ENCODE peak calls at places on chromosomes 5 and 9, in four cellular contexts. A, U, W and Q are unnamed samples.

GRCh38 chr5:120055858-120056257 is 408.2 kb upstream of the PRR16 start:
- DNase-seq in W (peak), U (no peak), A (no peak), Q (no peak)

GRCh38 chr5:74402553-74402952 is 238.0 kb downstream of the ENC1 start:
- DNase-seq in A (peak), W (no peak), U (no peak), Q (no peak)

GRCh38 chr5:103646698-103647614 is 84.4 kb upstream of the NUDT12 start:
- DNase-seq in A (no peak), U (no peak), W (no peak), Q (no peak)

GRCh38 chr5:53590759-53591158 is 30.3 kb downstream of the NDUFS4 start:
- DNase-seq in U (no peak), A (no peak), W (no peak), Q (no peak)

GRCh38 chr9:101705135-101705661 is 33.2 kb downstream of the GRIN3A start:
- DNase-seq in A (peak), W (no peak), U (no peak), Q (peak)

GRCh38 chr5:142611154-142611553 is 74.7 kb downstream of the FGF1 start:
- DNase-seq in A (peak), W (peak), U (peak), Q (peak)

GRCh38 chr5:176888865-176889165 is 10.3 kb downstream of the HK3 start:
- DNase-seq in A (no peak), W (no peak), U (no peak), Q (no peak)

GRCh38 chr5:115844321-115844817 is 2.6 kb downstream of the AP3S1 start:
- DNase-seq in U (peak), W (peak), A (no peak), Q (no peak)

GRCh38 chr9:2015581-2016410 is 649 bp downstream of the SMARCA2 start:
- DNase-seq in A (peak), W (peak), U (peak), Q (peak)

GRCh38 chr5:80960531-80961375 is 590 bp downstream of the RASGRF2 start:
- DNase-seq in A (no peak), U (peak), W (no peak), Q (peak)

GRCh38 chr9:89532478-89532877 is 34.6 kb upstream of the SEMA4D start:
- DNase-seq in W (no peak), A (no peak), U (no peak), Q (peak)

GRCh38 chr9:125262217-125262991 is 778 bp downstream of the GAPVD1 start:
- DNase-seq in U (no peak), A (no peak), W (no peak), Q (peak)

GRCh38 chr5:175219256-175219835 is 224.6 kb downstream of the DRD1 start:
- DNase-seq in A (no peak), U (no peak), W (peak), Q (no peak)

GRCh38 chr9:20197976-20198685 is 409.3 kb upstream of the SLC24A2 start:
- DNase-seq in A (no peak), U (no peak), W (no peak), Q (no peak)

GRCh38 chr9:114908796-114909448 is 21.5 kb downstream of the TNFSF8 start:
- DNase-seq in W (peak), A (no peak), U (no peak), Q (peak)

GRCh38 chr5:131959906-131960305 is 14.4 kb upstream of the MEIKIN start:
- DNase-seq in U (no peak), W (no peak), A (no peak), Q (peak)

GRCh38 chr5:21817668-21818419 is 1035.3 kb downstream of the CDH12 start:
- DNase-seq in W (peak), U (no peak), A (no peak), Q (no peak)

GRCh38 chr5:50328193-50328729 is 112.8 kb downstream of the EMB start:
- DNase-seq in U (no peak), A (no peak), W (no peak), Q (peak)

GRCh38 chr9:3893519-3893918 is 367.7 kb upstream of the RFX3 start:
- DNase-seq in A (no peak), U (no peak), W (no peak), Q (no peak)

GRCh38 chr5:91403404-91403803 is 20.3 kb upstream of the ARRDC3 start:
- DNase-seq in A (no peak), U (no peak), W (peak), Q (no peak)

GRCh38 chr5:145072880-145073279 is 762.3 kb downstream of the PRELID2 start:
- DNase-seq in A (no peak), W (no peak), U (no peak), Q (no peak)

GRCh38 chr5:34001231-34001935 is 6.5 kb downstream of the AMACR start:
- DNase-seq in W (peak), U (no peak), A (peak), Q (no peak)

GRCh38 chr5:15529821-15530220 is 29.8 kb downstream of the FBXL7 start:
- DNase-seq in U (no peak), A (no peak), W (peak), Q (no peak)

GRCh38 chr9:5688109-5688508 is 59.2 kb downstream of the RIC1 start:
- DNase-seq in U (peak), W (peak), A (no peak), Q (no peak)

GRCh38 chr9:95088421-95089161 is 228.9 kb downstream of the FANCC start:
- DNase-seq in A (no peak), W (no peak), U (no peak), Q (no peak)

GRCh38 chr9:34197280-34197679 is 18.4 kb downstream of the UBAP1 start:
- DNase-seq in W (no peak), A (no peak), U (no peak), Q (no peak)

GRCh38 chr5:78472469-78473106 is 112.2 kb downstream of the SCAMP1 start:
- DNase-seq in A (no peak), W (peak), U (no peak), Q (no peak)

GRCh38 chr5:83957188-83957587 is 236.5 kb upstream of the HAPLN1 start:
- DNase-seq in W (no peak), U (no peak), A (no peak), Q (no peak)

GRCh38 chr5:145479271-145479670 is 355.9 kb downstream of the PRELID2 start:
- DNase-seq in U (no peak), A (no peak), W (no peak), Q (no peak)

GRCh38 chr5:150085191-150085912 is 1.0 kb downstream of the CSF1R start:
- DNase-seq in A (no peak), U (no peak), W (no peak), Q (no peak)

GRCh38 chr9:114099523-114100270 is 605 bp upstream of the KIF12 start:
- DNase-seq in U (no peak), W (no peak), A (no peak), Q (no peak)

GRCh38 chr5:76291305-76292077 is 111.6 kb upstream of the IQGAP2 start:
- DNase-seq in W (no peak), U (no peak), A (no peak), Q (no peak)

GRCh38 chr5:56625577-56625976 is 189.8 kb upstream of the MAP3K1 start:
- DNase-seq in U (no peak), W (peak), A (no peak), Q (no peak)

GRCh38 chr5:165714594-165714993 is 2209.2 kb downstream of the MAT2B start:
- DNase-seq in W (no peak), U (no peak), A (no peak), Q (no peak)

GRCh38 chr5:168347368-168347767 is 55.9 kb downstream of the WWC1 start:
- DNase-seq in W (no peak), A (no peak), U (no peak), Q (no peak)

GRCh38 chr9:88390371-88390990 is 2.2 kb downstream of the SPIN1 start:
- DNase-seq in U (no peak), A (no peak), W (peak), Q (no peak)

GRCh38 chr5:86465052-86465838 is 152.5 kb upstream of the COX7C start:
- DNase-seq in A (no peak), W (no peak), U (no peak), Q (no peak)

GRCh38 chr5:86460519-86460918 is 157.2 kb upstream of the COX7C start:
- DNase-seq in U (no peak), W (no peak), A (no peak), Q (no peak)

GRCh38 chr5:86461169-86461956 is 156.4 kb upstream of the COX7C start:
- DNase-seq in A (no peak), U (no peak), W (no peak), Q (no peak)

DNA sequence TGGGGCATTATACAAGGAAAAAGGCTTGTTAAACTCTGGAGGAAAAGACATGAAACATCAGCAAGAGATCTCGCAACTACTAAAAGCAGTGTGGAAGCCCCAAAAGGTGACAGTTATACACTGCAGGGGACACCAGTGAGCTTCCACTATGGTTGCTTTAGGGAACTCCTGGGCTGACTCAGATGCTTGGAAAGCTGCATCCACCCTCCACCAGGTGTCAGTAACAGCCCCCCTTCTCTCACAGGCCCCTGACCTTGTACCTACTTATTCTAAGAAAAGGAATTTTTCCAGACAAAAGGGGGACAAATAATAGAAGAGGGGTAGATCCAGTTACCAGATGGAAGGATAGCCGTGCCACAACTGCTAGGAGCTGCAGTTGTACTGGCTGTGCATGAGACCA is 154.4 kb upstream of the COX7C start:
- DNase-seq in A (no peak), U (no peak), W (no peak), Q (no peak)
- TF ChIP-seq CTCF in A (no peak), U (no peak), W (no peak), Q (no peak)

DNA sequence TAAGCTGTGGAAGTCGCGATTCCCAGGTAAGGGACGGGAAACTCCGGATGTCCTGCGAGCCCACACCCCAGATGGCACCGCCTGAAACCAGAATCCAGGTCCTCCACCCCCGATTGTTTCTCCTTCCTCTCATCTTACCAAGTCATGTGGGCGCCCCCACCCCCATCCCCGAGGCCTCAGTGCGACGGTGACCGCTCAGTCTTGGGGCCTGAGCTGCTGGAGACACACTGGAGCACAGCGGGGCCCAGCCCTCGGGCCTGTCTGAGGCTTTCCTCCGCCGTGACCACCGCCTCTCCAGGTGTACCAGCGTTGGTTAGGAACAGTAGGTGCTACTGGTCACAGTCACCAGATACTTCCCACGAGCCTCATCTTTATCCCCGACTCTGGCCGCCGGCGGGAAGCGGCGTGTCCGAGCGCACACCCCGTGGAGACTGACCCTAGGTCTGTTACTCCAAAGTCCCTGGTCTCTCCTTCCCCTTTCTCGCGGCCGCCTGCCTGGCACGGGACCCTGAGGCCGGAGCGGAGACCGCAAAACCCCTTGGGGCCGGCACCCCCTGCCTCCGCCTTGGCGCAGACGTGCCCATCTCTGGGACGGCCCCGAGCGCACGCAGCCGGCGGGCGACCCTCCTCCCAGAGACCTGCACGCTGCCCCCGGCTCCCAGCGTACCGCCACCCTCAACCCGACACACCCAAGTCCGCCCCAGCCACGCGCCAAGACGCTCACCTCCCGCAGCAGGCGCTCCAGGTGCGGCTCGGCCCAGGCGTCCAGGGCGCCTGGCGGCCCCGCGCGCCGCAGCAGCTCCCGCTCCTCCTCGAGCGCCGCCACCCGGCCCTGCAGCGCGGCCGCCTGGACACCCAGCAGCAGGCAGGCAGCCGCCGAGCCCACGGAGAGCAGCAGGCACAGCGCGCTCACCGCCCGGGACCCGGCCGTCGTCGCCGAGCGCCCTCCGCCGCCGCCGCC is 733 bp downstream of the COL23A1 start:
- DNase-seq in U (no peak), W (no peak), A (no peak), Q (peak)
- TF ChIP-seq CTCF in U (peak), W (no peak), A (no peak), Q (no peak)

DNA sequence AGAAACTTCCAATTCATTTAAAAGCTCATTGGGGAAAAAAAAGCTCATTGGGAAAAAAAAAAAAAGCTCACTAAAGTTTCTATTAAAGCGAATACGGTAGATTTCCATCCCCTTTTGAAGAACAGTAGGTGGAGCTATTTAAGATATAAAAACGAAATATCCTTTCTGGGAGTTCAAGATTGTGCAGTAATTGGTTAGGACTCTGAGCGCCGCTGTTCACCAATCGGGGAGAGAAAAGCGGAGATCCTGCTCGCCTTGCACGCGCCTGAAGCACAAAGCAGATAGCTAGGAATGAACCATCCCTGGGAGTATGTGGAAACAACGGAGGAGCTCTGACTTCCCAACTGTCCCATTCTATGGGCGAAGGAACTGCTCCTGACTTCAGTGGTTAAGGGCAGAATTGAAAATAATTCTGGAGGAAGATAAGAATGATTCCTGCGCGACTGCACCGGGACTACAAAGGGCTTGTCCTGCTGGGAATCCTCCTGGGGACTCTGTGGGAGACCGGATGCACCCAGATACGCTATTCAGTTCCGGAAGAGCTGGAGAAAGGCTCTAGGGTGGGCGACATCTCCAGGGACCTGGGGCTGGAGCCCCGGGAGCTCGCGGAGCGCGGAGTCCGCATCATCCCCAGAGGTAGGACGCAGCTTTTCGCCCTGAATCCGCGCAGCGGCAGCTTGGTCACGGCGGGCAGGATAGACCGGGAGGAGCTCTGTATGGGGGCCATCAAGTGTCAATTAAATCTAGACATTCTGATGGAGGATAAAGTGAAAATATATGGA is at the start of gene PCDHGA12:
- DNase-seq in U (peak), A (no peak), W (peak), Q (peak)
- TF ChIP-seq CTCF in U (peak), A (peak), W (peak), Q (peak)

GRCh38 chr9:37029304-37029775 is 4.7 kb downstream of the PAX5 start:
- DNase-seq in W (no peak), A (no peak), U (no peak), Q (no peak)
- TF ChIP-seq CTCF in W (no peak), A (no peak), U (no peak), Q (no peak)

GRCh38 chr5:147784596-147784995 is 2.1 kb upstream of the JAKMIP2 start:
- DNase-seq in A (no peak), W (no peak), U (no peak), Q (no peak)
- TF ChIP-seq CTCF in A (no peak), W (no peak), U (no peak), Q (no peak)

GRCh38 chr9:81534138-81534865 is 155.0 kb downstream of the TLE1 start:
- DNase-seq in W (no peak), A (no peak), U (no peak), Q (no peak)

GRCh38 chr9:81530407-81530810 is 158.9 kb downstream of the TLE1 start:
- DNase-seq in W (no peak), U (no peak), A (no peak), Q (no peak)

GRCh38 chr9:81529556-81530193 is 159.7 kb downstream of the TLE1 start:
- DNase-seq in U (peak), A (no peak), W (peak), Q (no peak)

GRCh38 chr9:81531511-81531910 is 157.8 kb downstream of the TLE1 start:
- DNase-seq in U (no peak), A (no peak), W (no peak), Q (no peak)

GRCh38 chr9:81530846-81531245 is 158.5 kb downstream of the TLE1 start:
- DNase-seq in U (no peak), W (no peak), A (no peak), Q (no peak)
- TF ChIP-seq CTCF in U (no peak), W (no peak), A (no peak), Q (no peak)

DNA sequence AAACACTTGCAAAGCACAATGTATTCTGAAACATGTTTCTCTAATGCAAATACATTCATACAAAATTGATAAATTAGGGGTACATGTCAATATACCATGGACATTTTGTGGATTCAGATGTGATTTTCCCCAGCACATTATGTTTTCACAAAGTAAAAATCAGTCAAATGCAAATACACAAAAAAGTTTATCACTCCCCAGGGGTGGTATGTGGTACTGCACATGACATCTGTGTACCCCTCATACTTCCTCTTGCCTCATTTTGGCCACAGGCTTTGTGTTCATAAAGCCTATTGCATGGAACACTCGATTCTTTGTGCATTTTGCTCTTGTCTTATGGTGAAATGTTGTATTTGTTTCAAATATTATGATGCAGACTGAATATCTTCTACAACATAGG is 116.8 kb upstream of the PDE4D start:
- DNase-seq in W (no peak), U (no peak), A (no peak), Q (no peak)
- TF ChIP-seq CTCF in W (peak), U (peak), A (peak), Q (no peak)

DNA sequence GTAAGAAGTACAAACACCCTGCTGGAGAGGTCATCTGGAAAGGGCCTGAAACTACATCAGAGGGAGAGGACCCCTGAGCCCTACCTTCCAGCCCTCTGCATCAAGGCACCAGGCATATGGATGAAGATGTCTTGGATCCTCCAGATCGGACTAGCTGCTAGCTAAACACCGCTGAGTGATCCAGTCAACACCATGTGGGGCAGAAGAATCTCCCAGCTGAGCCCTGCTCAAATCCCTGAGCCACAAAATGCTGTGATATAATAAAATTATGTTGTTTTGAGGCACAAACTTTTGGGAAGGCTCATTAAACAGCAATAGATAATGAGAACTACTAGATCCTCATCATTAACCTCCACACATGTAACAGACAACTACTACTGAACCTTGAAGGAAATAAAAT is 155.2 kb downstream of the FRMD3 start:
- DNase-seq in W (no peak), A (no peak), U (no peak), Q (no peak)
- TF ChIP-seq CTCF in W (no peak), A (no peak), U (no peak), Q (no peak)

GRCh38 chr9:136023401-136024225 is 62.4 kb upstream of the UBAC1 start:
- DNase-seq in A (peak), W (peak), U (peak), Q (no peak)

GRCh38 chr9:136020671-136021070 is 59.5 kb upstream of the UBAC1 start:
- DNase-seq in U (no peak), W (no peak), A (no peak), Q (no peak)

GRCh38 chr9:136021171-136021890 is 60.2 kb upstream of the UBAC1 start:
- DNase-seq in W (no peak), U (no peak), A (no peak), Q (no peak)

GRCh38 chr9:136022731-136023400 is 61.7 kb upstream of the UBAC1 start:
- DNase-seq in A (no peak), W (no peak), U (peak), Q (no peak)

GRCh38 chr9:136021891-136022681 is 60.9 kb upstream of the UBAC1 start:
- DNase-seq in A (no peak), W (no peak), U (peak), Q (no peak)
- TF ChIP-seq CTCF in A (no peak), W (no peak), U (no peak), Q (no peak)

GRCh38 chr5:13831236-13831810 is 113.2 kb downstream of the DNAH5 start:
- DNase-seq in U (no peak), A (peak), W (no peak), Q (no peak)
- TF ChIP-seq CTCF in U (no peak), A (no peak), W (no peak), Q (no peak)